ENCODE peak calls at places on chromosome 1, in nine cellular contexts. S is D341Med; I is epithelial cell of esophagus; Y is keratinocyte; P is effector memory CD4-positive, alpha-beta T cell; A is NCI-H748 treated with DMSO at 0.1 percent for 48 hours; L is stimulated activated CD4-positive, alpha-beta T cell treated with anti-CD3 and anti-CD28 coated beads, Interleukin-4, amount 100 ng/mL, for 24 hours; E is Caki2; J is T-helper 9 cell. F is an unnamed sample.

GRCh38 chr1:119276558-119276957 is 92.0 kb upstream of the HAO2 start:
- DNase-seq in S (peak), I (peak), Y (no peak), P (no peak), A (peak), L (no peak), E (no peak), J (no peak), F (no peak)

GRCh38 chr1:52632732-52633290 is at the start of gene SHISAL2A:
- DNase-seq in S (no peak), I (peak), Y (no peak), P (peak), A (no peak), L (peak), E (no peak), J (peak), F (peak)

GRCh38 chr1:234963904-234964702 is 164.5 kb downstream of the TOMM20 start:
- DNase-seq in S (no peak), I (no peak), Y (no peak), P (no peak), A (no peak), L (no peak), E (no peak), J (no peak), F (no peak)

GRCh38 chr1:2380816-2381591 is 10.3 kb downstream of the MORN1 start:
- DNase-seq in S (no peak), I (no peak), Y (no peak), P (no peak), A (no peak), L (no peak), E (no peak), J (no peak), F (no peak)

GRCh38 chr1:184827600-184828368 is 73.1 kb upstream of the EDEM3 start:
- DNase-seq in S (no peak), I (peak), Y (peak), P (no peak), A (no peak), L (no peak), E (peak), J (no peak), F (no peak)

GRCh38 chr1:228995229-228995628 is 259.9 kb downstream of the RHOU start:
- DNase-seq in S (no peak), I (no peak), Y (no peak), P (no peak), A (no peak), L (no peak), E (no peak), J (no peak), F (no peak)

GRCh38 chr1:29050141-29050540 is 73.6 kb downstream of the TMEM200B start:
- DNase-seq in S (no peak), I (no peak), Y (no peak), P (no peak), A (no peak), L (no peak), E (no peak), J (no peak), F (no peak)

GRCh38 chr1:98793136-98793535 is 131.6 kb downstream of the SNX7 start:
- DNase-seq in S (no peak), I (no peak), Y (no peak), P (no peak), A (no peak), L (no peak), E (no peak), J (no peak), F (no peak)

GRCh38 chr1:18299441-18300338 is 181.0 kb upstream of the KLHDC7A start:
- DNase-seq in S (peak), I (no peak), Y (no peak), P (no peak), A (peak), L (no peak), E (peak), J (no peak), F (no peak)

GRCh38 chr1:203593723-203594122 is 32.9 kb upstream of the ATP2B4 start:
- DNase-seq in S (no peak), I (peak), Y (no peak), P (peak), A (no peak), L (peak), E (no peak), J (peak), F (no peak)

GRCh38 chr1:66607458-66607857 is 73.5 kb downstream of the SGIP1 start:
- DNase-seq in S (no peak), I (no peak), Y (no peak), P (no peak), A (no peak), L (no peak), E (no peak), J (no peak), F (no peak)